ENCODE peak calls at places on chromosomes 12 and 14, in eight cellular contexts. J is HEK293T; D is naive thymus-derived CD8-positive, alpha-beta T cell; V is activated CD4-positive, alpha-beta T cell treated with anti-CD3 and anti-CD28 coated beads, Interleukin-2, amount 50 U/mL, for 1 hour; O is GM23248; Q is neural crest cell; I is NCI-H446; P is Peyer's patch. G is an unnamed sample.

GRCh38 chr12:47804177-47804576 is 15.5 kb downstream of the HDAC7 start:
- DNase-seq in J (no peak), D (no peak), V (no peak), O (no peak), Q (no peak), I (no peak), P (no peak), G (no peak)

GRCh38 chr14:103889313-103890051 is 38.8 kb upstream of the TDRD9 start:
- DNase-seq in J (no peak), D (no peak), V (no peak), O (no peak), Q (no peak), I (no peak), P (peak), G (peak)

GRCh38 chr14:106058342-106058741 is 532.0 kb downstream of the TMEM121 start:
- DNase-seq in J (no peak), D (no peak), V (no peak), O (no peak), Q (no peak), I (no peak), P (no peak), G (no peak)

GRCh38 chr14:76525106-76525825 is 149.3 kb downstream of the ESRRB start:
- DNase-seq in J (no peak), D (no peak), V (no peak), O (no peak), Q (no peak), I (no peak), P (no peak), G (no peak)

GRCh38 chr12:38384816-38385491 is 68.4 kb downstream of the ALG10B start:
- DNase-seq in J (no peak), D (no peak), V (no peak), O (no peak), Q (no peak), I (no peak), P (no peak), G (no peak)

GRCh38 chr12:5493018-5493417 is 61.1 kb downstream of the NTF3 start:
- DNase-seq in J (peak), D (no peak), V (no peak), O (no peak), Q (no peak), I (no peak), P (no peak), G (no peak)

GRCh38 chr12:3077572-3078081 is 448 bp downstream of the TSPAN9 start:
- DNase-seq in J (no peak), D (no peak), V (no peak), O (peak), Q (peak), I (no peak), P (no peak), G (no peak)

GRCh38 chr12:6199531-6200265 is 502 bp upstream of the CD9 start:
- DNase-seq in J (peak), D (no peak), V (no peak), O (no peak), Q (no peak), I (peak), P (peak), G (no peak)

GRCh38 chr12:91367234-91367849 is 184.7 kb upstream of the DCN start:
- DNase-seq in J (peak), D (no peak), V (no peak), O (peak), Q (no peak), I (peak), P (no peak), G (no peak)

GRCh38 chr14:61508526-61508925 is 186.8 kb upstream of the HIF1A start:
- DNase-seq in J (no peak), D (no peak), V (no peak), O (no peak), Q (no peak), I (no peak), P (no peak), G (no peak)

GRCh38 chr14:30874999-30875787 is 834 bp downstream of the COCH start:
- DNase-seq in J (no peak), D (no peak), V (no peak), O (peak), Q (peak), I (no peak), P (peak), G (no peak)

GRCh38 chr12:93425736-93426363 is 15.9 kb downstream of the UBE2N start:
- DNase-seq in J (no peak), D (no peak), V (no peak), O (no peak), Q (no peak), I (no peak), P (no peak), G (no peak)

GRCh38 chr14:105145381-105146180 is 23.0 kb downstream of the JAG2 start:
- DNase-seq in J (no peak), D (no peak), V (no peak), O (no peak), Q (no peak), I (no peak), P (peak), G (no peak)

GRCh38 chr12:57216014-57216891 is at the start of gene NXPH4:
- DNase-seq in J (peak), D (peak), V (peak), O (peak), Q (no peak), I (no peak), P (peak), G (no peak)

GRCh38 chr14:68862954-68863594 is 70.2 kb upstream of the ZFP36L1 start:
- DNase-seq in J (peak), D (peak), V (peak), O (peak), Q (peak), I (peak), P (peak), G (peak)

G was measured in left lobe of liver.